ENCODE peak calls at places on chromosomes 4 and X, in ten cellular contexts. V is naive thymus-derived CD8-positive, alpha-beta T cell; E is stimulated activated CD8-positive, alpha-beta memory T cell treated with anti-CD3 and anti-CD28 coated beads, Interleukin-2, amount 100 ng/mL, for 48 hours; D is SW480; F is NCI-H1092; H is A172; Z is BE2C; K is stimulated activated CD4-positive, alpha-beta T cell treated with anti-CD3 and anti-CD28 coated beads, Interleukin-4, amount 100 ng/mL, for 48 hours; R is keratinocyte; P is substantia nigra. W is an unnamed sample.

GRCh38 chrX:31057691-31058090 is 14.2 kb downstream of the FTHL17 start:
- DNase-seq in F (no peak), E (no peak), P (no peak), V (no peak), H (no peak), Z (no peak), D (no peak), R (no peak), K (no peak), W (no peak)

GRCh38 chrX:96563663-96564062 is 121.0 kb upstream of the DIAPH2 start:
- DNase-seq in K (no peak), Z (no peak), V (no peak), P (no peak), F (no peak), R (no peak), E (no peak), H (no peak), D (no peak), W (no peak)

GRCh38 chr4:13665711-13666660 is 38.5 kb upstream of the BOD1L1 start:
- DNase-seq in R (no peak), V (no peak), F (no peak), E (no peak), H (no peak), K (no peak), P (no peak), Z (no peak), D (no peak), W (no peak)

GRCh38 chrX:51332188-51332942 is at the start of gene NUDT10:
- DNase-seq in F (peak), Z (peak), E (peak), K (peak), D (no peak), H (no peak), V (no peak), R (no peak), P (no peak), W (peak)

GRCh38 chr4:101232074-101232776 is 115.1 kb downstream of the PPP3CA start:
- DNase-seq in H (peak), F (no peak), D (no peak), R (peak), K (peak), V (no peak), Z (no peak), P (no peak), E (peak), W (peak)

GRCh38 chr4:173192375-173193162 is 24.0 kb downstream of the GALNT7 start:
- DNase-seq in H (no peak), E (no peak), D (no peak), P (no peak), F (no peak), R (no peak), K (no peak), Z (no peak), V (no peak), W (no peak)

GRCh38 chr4:2848449-2848848 is 4.8 kb downstream of the ADD1 start:
- DNase-seq in V (no peak), Z (no peak), H (no peak), F (no peak), P (no peak), R (no peak), D (no peak), K (no peak), E (no peak), W (no peak)

GRCh38 chr4:82124365-82124764 is 249.4 kb downstream of the HNRNPD start:
- DNase-seq in K (no peak), V (no peak), P (no peak), R (no peak), F (no peak), D (no peak), H (no peak), Z (peak), E (no peak), W (peak)

GRCh38 chrX:103758555-103758954 is 18.1 kb upstream of the PLP1 start:
- DNase-seq in Z (no peak), D (no peak), F (no peak), R (no peak), P (no peak), H (no peak), E (no peak), V (no peak), K (no peak), W (no peak)

GRCh38 chr4:1777822-1778641 is 15.1 kb upstream of the FGFR3 start:
- DNase-seq in D (no peak), E (no peak), R (peak), H (peak), K (no peak), P (peak), V (no peak), Z (no peak), F (no peak), W (peak)

GRCh38 chr4:17066972-17067371 is 168.5 kb upstream of the LDB2 start:
- DNase-seq in F (no peak), E (no peak), R (peak), K (no peak), D (no peak), P (no peak), Z (no peak), V (no peak), H (peak), W (no peak)

GRCh38 chrX:19677121-19677520 is 161.8 kb upstream of the MAP3K15 start:
- DNase-seq in F (no peak), Z (no peak), E (no peak), R (no peak), H (no peak), D (peak), V (no peak), K (no peak), P (no peak), W (no peak)

GRCh38 chrX:54824195-54824594 is 16.6 kb downstream of the MAGED2 start:
- DNase-seq in Z (no peak), E (no peak), R (no peak), P (no peak), H (no peak), K (no peak), F (no peak), D (no peak), V (no peak), W (no peak)

GRCh38 chrX:134694333-134694925 is 36.2 kb upstream of the PLAC1 start:
- DNase-seq in P (no peak), F (no peak), K (no peak), V (no peak), H (no peak), R (no peak), D (no peak), Z (no peak), E (no peak), W (no peak)

GRCh38 chr4:141802324-141802723 is 165.9 kb downstream of the IL15 start:
- DNase-seq in P (no peak), E (no peak), F (no peak), D (no peak), V (no peak), Z (no peak), H (peak), R (no peak), K (no peak), W (no peak)

GRCh38 chr4:159353422-159354116 is 250.7 kb downstream of the RAPGEF2 start:
- DNase-seq in P (no peak), Z (no peak), E (no peak), F (no peak), K (no peak), V (no peak), D (no peak), R (no peak), H (no peak), W (no peak)

W was measured in SJCRH30.